ENCODE peak calls at places on chromosomes 1 and 21, in seven cellular contexts. Y is IMR-90, P is H1, M is neuronal stem cell, L is H9, I is mesenchymal stem cell, K is trophoblast cell. H is an unnamed sample.

GRCh38 chr1:57277681-57278080 is 146.2 kb downstream of the DAB1 start:
- DNase-seq in M (no peak), I (no peak), P (no peak), Y (no peak), L (no peak), K (no peak), H (no peak)

GRCh38 chr1:151542710-151543129 is 2.6 kb downstream of the TUFT1 start:
- DNase-seq in L (no peak), K (peak; percentile 56), I (peak; percentile 87), M (no peak), P (no peak), Y (peak; percentile 86), H (peak; percentile 40)

GRCh38 chr1:156414440-156415064 is 45.5 kb downstream of the RHBG start:
- DNase-seq in I (no peak), M (no peak), P (peak; percentile 89), Y (no peak), L (no peak), K (peak; percentile 21), H (no peak)

GRCh38 chr1:116751626-116752025 is 2.6 kb upstream of the CD2 start:
- DNase-seq in P (no peak), M (no peak), L (no peak), I (no peak), Y (no peak), K (peak; percentile 35), H (no peak)

GRCh38 chr1:228081144-228081543 is 1.4 kb upstream of the ARF1 start:
- DNase-seq in L (no peak), P (no peak), I (no peak), M (no peak), Y (no peak), K (no peak), H (no peak)

GRCh38 chr1:117607471-117607870 is 1.6 kb downstream of the TENT5C start:
- DNase-seq in Y (no peak), P (peak; percentile 48), I (peak; percentile 35), K (no peak), L (no peak), M (peak; percentile 32), H (peak; percentile 74)

GRCh38 chr1:19074361-19074901 is 118.0 kb upstream of the IFFO2 start:
- DNase-seq in L (no peak), M (no peak), I (no peak), Y (no peak), P (no peak), K (no peak), H (no peak)

GRCh38 chr1:66542811-66543767 is 9.1 kb downstream of the SGIP1 start:
- DNase-seq in P (no peak), L (no peak), Y (peak; percentile 95), K (peak; percentile 39), I (peak; percentile 97), M (no peak), H (peak; percentile 70)

GRCh38 chr1:210246447-210246846 is 13.9 kb downstream of the SERTAD4 start:
- DNase-seq in Y (peak; percentile 36), M (no peak), I (peak; percentile 89), P (no peak), L (no peak), K (no peak), H (no peak)

GRCh38 chr1:32182060-32182459 is 2.6 kb downstream of the TXLNA start:
- DNase-seq in I (no peak), M (no peak), L (no peak), K (no peak), Y (peak; percentile 31), P (no peak), H (no peak)

GRCh38 chr21:35159881-35160280 is 110.8 kb upstream of the RUNX1 start:
- DNase-seq in K (no peak), I (peak; percentile 71), L (no peak), M (no peak), P (no peak), Y (peak; percentile 66), H (no peak)

GRCh38 chr1:177585492-177586220 is 384.2 kb downstream of the SEC16B start:
- DNase-seq in M (no peak), Y (no peak), P (no peak), K (peak; percentile 99), I (no peak), L (no peak), H (no peak)

GRCh38 chr1:218585565-218586184 is 240.5 kb downstream of the TGFB2 start:
- DNase-seq in L (peak; percentile 90), P (peak; percentile 73), I (peak; percentile 90), Y (peak; percentile 86), M (peak; percentile 42), K (peak; percentile 54), H (peak; percentile 94)

GRCh38 chr21:42463861-42464515 is 32.0 kb downstream of the RSPH1 start:
- DNase-seq in M (peak; percentile 11), K (peak; percentile 90), L (peak; percentile 82), I (peak; percentile 59), P (peak; percentile 84), Y (peak; percentile 68), H (peak; percentile 94)

GRCh38 chr1:234639968-234640367 is 30.0 kb upstream of the IRF2BP2 start:
- DNase-seq in Y (no peak), K (no peak), L (no peak), M (no peak), I (no peak), P (no peak), H (no peak)

GRCh38 chr1:172360511-172360910 is 60.0 kb upstream of the C1orf105 start:
- DNase-seq in K (no peak), L (peak; percentile 73), I (no peak), P (no peak), Y (no peak), M (peak; percentile 31), H (peak; percentile 92)

GRCh38 chr1:77476460-77476859 is 194.6 kb downstream of the AK5 start:
- DNase-seq in L (no peak), M (no peak), P (no peak), I (no peak), Y (no peak), K (peak; percentile 7), H (no peak)

GRCh38 chr1:234845097-234845660 is 235.2 kb upstream of the IRF2BP2 start:
- DNase-seq in Y (no peak), I (no peak), P (no peak), M (no peak), K (no peak), L (no peak), H (no peak)

GRCh38 chr1:96863449-96863848 is 141.9 kb downstream of the PTBP2 start:
- DNase-seq in K (no peak), M (no peak), Y (no peak), P (no peak), L (no peak), I (peak; percentile 63), H (no peak)

GRCh38 chr1:55369474-55369873 is 154.3 kb upstream of the USP24 start:
- DNase-seq in K (no peak), Y (peak; percentile 57), L (no peak), M (no peak), P (no peak), I (peak; percentile 9), H (no peak)

GRCh38 chr21:45138199-45139002 is 64.0 kb downstream of the ADARB1 start:
- DNase-seq in K (peak; percentile 80), M (peak; percentile 59), Y (peak; percentile 67), P (peak; percentile 88), I (peak; percentile 71), L (peak; percentile 84), H (peak; percentile 84)

GRCh38 chr1:248821101-248821500 is 4.6 kb downstream of the SH3BP5L start:
- DNase-seq in M (no peak), I (no peak), K (peak; percentile 53), P (no peak), L (no peak), Y (peak; percentile 87), H (peak; percentile 81)

GRCh38 chr1:22102746-22103145 is 40.2 kb downstream of the WNT4 start:
- DNase-seq in L (no peak), Y (no peak), I (peak; percentile 33), K (no peak), M (no peak), P (no peak), H (no peak)

GRCh38 chr1:22101995-22102394 is 40.9 kb downstream of the WNT4 start:
- DNase-seq in I (no peak), P (no peak), K (no peak), Y (no peak), M (no peak), L (no peak), H (no peak)

GRCh38 chr1:22098752-22099151 is 44.1 kb downstream of the WNT4 start:
- DNase-seq in I (no peak), L (no peak), Y (no peak), K (no peak), M (no peak), P (no peak), H (no peak)

GRCh38 chr1:22101199-22101598 is 41.7 kb downstream of the WNT4 start:
- DNase-seq in I (no peak), M (no peak), K (no peak), P (no peak), L (no peak), Y (no peak), H (no peak)

GRCh38 chr1:22100168-22100567 is 42.7 kb downstream of the WNT4 start:
- DNase-seq in Y (no peak), M (no peak), I (no peak), L (no peak), K (no peak), P (no peak), H (no peak)
- H3K4ac ChIP-seq in Y (no peak overlapping the region), M (no peak overlapping the region), I (no peak overlapping the region), L (no peak overlapping the region), K (no peak overlapping the region), P (no peak overlapping the region), H (no peak overlapping the region)

GRCh38 chr1:65495137-65495536 is 74.7 kb downstream of the LEPR start:
- DNase-seq in P (no peak), M (no peak), K (peak; percentile 87), Y (no peak), L (no peak), I (no peak), H (no peak)
- H3K4ac ChIP-seq in P (no peak overlapping the region), M (no peak overlapping the region), K (no peak overlapping the region), Y (no peak overlapping the region), L (no peak overlapping the region), I (no peak overlapping the region), H (no peak overlapping the region)

DNA sequence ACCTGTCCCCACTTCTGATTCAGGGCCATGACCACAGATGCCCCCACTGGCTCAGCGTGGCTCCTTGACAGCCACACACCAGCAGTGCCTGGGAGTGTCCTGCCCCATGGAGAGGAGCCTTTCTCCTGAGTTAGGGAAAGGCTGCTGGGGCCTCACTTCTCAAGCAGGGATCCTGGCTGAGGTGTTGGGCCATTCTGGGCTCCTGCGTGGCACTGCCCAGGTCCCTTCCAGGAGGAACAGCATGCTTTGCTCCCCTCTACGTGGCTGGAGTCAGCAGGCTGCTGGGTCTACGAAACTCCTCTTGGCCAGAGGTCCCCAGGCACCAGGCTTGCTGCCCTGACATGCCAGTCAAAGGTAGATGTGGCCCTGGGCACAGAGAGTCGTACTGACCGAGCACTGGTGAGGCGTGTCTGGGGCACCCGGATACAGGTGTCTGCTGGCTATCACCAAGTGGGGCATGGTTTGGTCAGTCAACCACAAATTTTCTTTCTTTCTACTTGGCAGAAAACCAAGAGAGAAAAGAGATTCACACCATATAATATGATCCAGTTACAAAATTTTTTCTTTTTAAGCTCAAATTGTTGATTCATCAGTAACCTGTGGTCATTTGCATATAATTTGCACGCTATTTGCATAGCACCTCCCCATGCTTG is 4.1 kb downstream of the ADORA1 start:
- DNase-seq in I (no peak), L (peak; percentile 16), K (no peak), P (no peak), M (no peak), Y (no peak), H (no peak)
- H3K4ac ChIP-seq in I (no peak overlapping the region), L (no peak overlapping the region), K (no peak overlapping the region), P (no peak overlapping the region), M (no peak overlapping the region), Y (no peak overlapping the region), H (no peak overlapping the region)

GRCh38 chr1:213585402-213585801 is 402.4 kb upstream of the PROX1 start:
- DNase-seq in L (no peak), Y (no peak), M (no peak), I (no peak), P (no peak), K (no peak), H (peak; percentile 17)
- H3K4ac ChIP-seq in L (no peak overlapping the region), Y (no peak overlapping the region), M (no peak overlapping the region), I (no peak overlapping the region), P (no peak overlapping the region), K (no peak overlapping the region), H (no peak overlapping the region)